ENCODE peak calls at places on chromosomes 2 and 18, in four cellular contexts. F is activated CD8-positive, alpha-beta memory T cell treated with anti-CD3 and anti-CD28 coated beads, Interleukin-2, amount 50 U/mL, for 48 hours; C is AG09319; Q is globus pallidus. L is an unnamed sample.

GRCh38 chr2:96541326-96541725 is 4.8 kb downstream of the ARID5A start:
- DNase-seq in F (no peak), C (no peak), Q (no peak), L (no peak)

GRCh38 chr2:42424033-42424432 is 63.0 kb upstream of the COX7A2L start:
- DNase-seq in F (no peak), C (peak), Q (no peak), L (no peak)

GRCh38 chr2:231399853-231400667 is 4.5 kb downstream of the B3GNT7 start:
- DNase-seq in F (no peak), C (no peak), Q (peak), L (peak)

GRCh38 chr2:8159966-8160603 is 521.8 kb upstream of the ID2 start:
- DNase-seq in F (no peak), C (no peak), Q (no peak), L (no peak)

GRCh38 chr2:180520816-180521595 is 459.4 kb upstream of the UBE2E3 start:
- DNase-seq in F (no peak), C (no peak), Q (no peak), L (no peak)

GRCh38 chr2:46857871-46858696 is 57.5 kb downstream of the MCFD2 start:
- DNase-seq in F (no peak), C (no peak), Q (no peak), L (no peak)

GRCh38 chr2:160828076-160828475 is 332.2 kb upstream of the TANK start:
- DNase-seq in F (no peak), C (no peak), Q (no peak), L (no peak)

GRCh38 chr2:118810766-118811165 is 36.7 kb downstream of the EN1 start:
- DNase-seq in F (no peak), C (no peak), Q (no peak), L (no peak)

GRCh38 chr18:57705861-57706590 is 84.4 kb upstream of the NARS1 start:
- DNase-seq in F (no peak), C (no peak), Q (no peak), L (no peak)

GRCh38 chr2:15195723-15196270 is 365.3 kb downstream of the NBAS start:
- DNase-seq in F (no peak), C (no peak), Q (no peak), L (no peak)

GRCh38 chr18:46387426-46388131 is 269.4 kb downstream of the LOXHD1 start:
- DNase-seq in F (no peak), C (no peak), Q (no peak), L (no peak)

GRCh38 chr2:11097988-11098387 is 57.3 kb upstream of the SLC66A3 start:
- DNase-seq in F (no peak), C (no peak), Q (no peak), L (no peak)

GRCh38 chr2:201559067-201559710 is 84.1 kb downstream of the TMEM237 start:
- DNase-seq in F (no peak), C (no peak), Q (no peak), L (no peak)

GRCh38 chr2:200931227-200931626 is 32.2 kb downstream of the ORC2 start:
- DNase-seq in F (no peak), C (no peak), Q (no peak), L (no peak)

GRCh38 chr2:125312342-125312741 is 1287.3 kb downstream of the CNTNAP5 start:
- DNase-seq in F (no peak), C (no peak), Q (no peak), L (no peak)

GRCh38 chr2:30705711-30706533 is 101.3 kb downstream of the CAPN13 start:
- DNase-seq in F (peak), C (no peak), Q (no peak), L (no peak)

GRCh38 chr2:197515798-197516761 is at the start of gene MOB4:
- DNase-seq in F (peak), C (peak), Q (peak), L (peak)

GRCh38 chr2:169050476-169051240 is 18.7 kb upstream of the DHRS9 start:
- DNase-seq in F (no peak), C (no peak), Q (no peak), L (no peak)

GRCh38 chr2:176454893-176455810 is 185.9 kb downstream of the MTX2 start:
- DNase-seq in F (peak), C (peak), Q (peak), L (peak)

GRCh38 chr18:68438536-68438935 is 276.4 kb downstream of the TMX3 start:
- DNase-seq in F (no peak), C (no peak), Q (no peak), L (no peak)

GRCh38 chr2:70615222-70615621 is 61.6 kb upstream of the TGFA start:
- DNase-seq in F (no peak), C (no peak), Q (peak), L (no peak)

GRCh38 chr18:46169464-46169941 is 65.3 kb downstream of the HAUS1 start:
- DNase-seq in F (no peak), C (no peak), Q (peak), L (no peak)

GRCh38 chr2:3492951-3493609 is 26.3 kb downstream of the ADI1 start:
- DNase-seq in F (peak), C (peak), Q (no peak), L (peak)

GRCh38 chr2:38601061-38601460 is 1.7 kb downstream of the HNRNPLL start:
- DNase-seq in F (no peak), C (no peak), Q (no peak), L (no peak)

GRCh38 chr18:6810191-6810590 is 80.7 kb downstream of the ARHGAP28 start:
- DNase-seq in F (no peak), C (no peak), Q (no peak), L (no peak)

GRCh38 chr2:128277961-128278681 is 40.5 kb downstream of the HS6ST1 start:
- DNase-seq in F (no peak), C (no peak), Q (no peak), L (peak)

GRCh38 chr2:113791697-113792590 is 35.5 kb upstream of the SLC35F5 start:
- DNase-seq in F (no peak), C (peak), Q (no peak), L (no peak)

GRCh38 chr2:233414273-233414654 is 60.0 kb downstream of the DGKD start:
- DNase-seq in F (no peak), C (no peak), Q (no peak), L (no peak)

GRCh38 chr2:135914485-135914884 is 38.2 kb upstream of the MCM6 start:
- DNase-seq in F (no peak), C (no peak), Q (no peak), L (no peak)